ENCODE peak calls at places on chromosomes 13 and 19, in seven cellular contexts. S is Peyer's patch, B is HT1080, U is iris pigment epithelial cell, G is fibroblast of mammary gland, V is neural crest cell, E is cardiac fibroblast. C is an unnamed sample.

GRCh38 chr13:23643828-23644419 is 73.7 kb downstream of the TNFRSF19 start:
- DNase-seq in S (no peak), B (no peak), U (peak; percentile 37), G (no peak), V (no peak), E (no peak), C (no peak)

GRCh38 chr13:90485441-90485840 is 862.0 kb upstream of the MIR17HG start:
- DNase-seq in S (no peak), B (peak; percentile 71), U (peak; percentile 93), G (peak; percentile 96), V (no peak), E (peak; percentile 82), C (no peak)

GRCh38 chr19:14197882-14198281 is 8.1 kb downstream of the ADGRL1 start:
- DNase-seq in S (no peak), B (no peak), U (no peak), G (no peak), V (no peak), E (no peak), C (no peak)

GRCh38 chr13:57632276-57633140 is 964 bp downstream of the PCDH17 start:
- DNase-seq in S (no peak), B (no peak), U (no peak), G (no peak), V (peak; percentile 33), E (peak; percentile 1), C (no peak)

GRCh38 chr13:43905435-43906031 is 25.8 kb downstream of the LACC1 start:
- DNase-seq in S (no peak), B (peak; percentile 61), U (peak; percentile 69), G (peak; percentile 75), V (peak; percentile 41), E (peak; percentile 81), C (no peak)

GRCh38 chr13:32977321-32977720 is 38.9 kb upstream of the KL start:
- DNase-seq in S (no peak), B (no peak), U (no peak), G (no peak), V (no peak), E (no peak), C (no peak)

GRCh38 chr19:41701401-41702075 is 6.9 kb upstream of the CEACAM5 start:
- DNase-seq in S (no peak), B (no peak), U (no peak), G (no peak), V (no peak), E (no peak), C (peak; percentile 38)

GRCh38 chr13:57138988-57139387 is 1.7 kb upstream of the PRR20A start:
- DNase-seq in S (no peak), B (no peak), U (no peak), G (no peak), V (no peak), E (no peak), C (no peak)

GRCh38 chr13:23871616-23872220 is 17.5 kb downstream of the MIPEP start:
- DNase-seq in S (no peak), B (peak; percentile 25), U (peak; percentile 31), G (peak; percentile 61), V (no peak), E (peak; percentile 69), C (no peak)

GRCh38 chr13:91647361-91647970 is 249.0 kb downstream of the GPC5 start:
- DNase-seq in S (no peak), B (peak; percentile 74), U (no peak), G (no peak), V (peak; percentile 14), E (peak; percentile 59), C (no peak)

GRCh38 chr19:18660051-18660910 is 23.2 kb upstream of the CRTC1 start:
- DNase-seq in S (no peak), B (peak; percentile 72), U (peak; percentile 59), G (peak; percentile 81), V (no peak), E (peak; percentile 67), C (no peak)

GRCh38 chr13:37085656-37086055 is 19.8 kb downstream of the CSNK1A1L start:
- DNase-seq in S (no peak), B (no peak), U (no peak), G (peak; percentile 61), V (no peak), E (no peak), C (no peak)

GRCh38 chr19:30482956-30483355 is 110.8 kb downstream of the ZNF536 start:
- DNase-seq in S (no peak), B (no peak), U (no peak), G (no peak), V (no peak), E (no peak), C (no peak)

GRCh38 chr13:93169980-93170379 is 56.6 kb upstream of the GPC6 start:
- DNase-seq in S (no peak), B (peak; percentile 99), U (peak; percentile 88), G (peak; percentile 99), V (no peak), E (peak; percentile 34), C (no peak)

GRCh38 chr13:36998624-36999041 is 507 bp downstream of the ALG5 start:
- DNase-seq in S (peak; percentile 16), B (no peak), U (no peak), G (peak; percentile 8), V (peak; percentile 22), E (no peak), C (peak; percentile 53)

GRCh38 chr13:109036091-109036490 is 406.7 kb downstream of the MYO16 start:
- DNase-seq in S (no peak), B (no peak), U (peak; percentile 17), G (peak; percentile 20), V (no peak), E (no peak), C (no peak)

GRCh38 chr13:41224113-41225110 is 30.0 kb upstream of the KBTBD7 start:
- DNase-seq in S (no peak), B (peak; percentile 68), U (peak; percentile 86), G (peak; percentile 74), V (no peak), E (peak; percentile 34), C (no peak)

GRCh38 chr19:5456130-5456835 is 1.1 kb downstream of the ZNRF4 start:
- DNase-seq in S (no peak), B (no peak), U (no peak), G (no peak), V (no peak), E (no peak), C (no peak)

GRCh38 chr19:7888145-7888825 is at the start of gene LRRC8E:
- DNase-seq in S (no peak), B (peak; percentile 63), U (peak; percentile 72), G (peak; percentile 60), V (peak; percentile 46), E (peak; percentile 72), C (peak; percentile 55)

GRCh38 chr19:40143612-40144011 is 47.6 kb upstream of the MAP3K10 start:
- DNase-seq in S (peak; percentile 40), B (no peak), U (no peak), G (no peak), V (no peak), E (no peak), C (no peak)

GRCh38 chr19:46736544-46737274 is 9.1 kb upstream of the FKRP start:
- DNase-seq in S (no peak), B (no peak), U (no peak), G (no peak), V (no peak), E (no peak), C (no peak)

GRCh38 chr13:46071590-46072249 is 19.2 kb upstream of the ZC3H13 start:
- DNase-seq in S (no peak), B (no peak), U (no peak), G (no peak), V (no peak), E (no peak), C (no peak)

C was measured in left lobe of liver.